ENCODE peak calls at places on chromosomes 1 and 21, in four cellular contexts. L is HepG2, I is A549, Y is WTC11. N is an unnamed sample.

GRCh38 chr21:15992171-15992570 is 262.4 kb downstream of the USP25 start:
- DNase-seq in Y (no peak), I (no peak), L (no peak), N (no peak)

GRCh38 chr1:37464443-37464842 is 9.9 kb upstream of the ZC3H12A start:
- DNase-seq in Y (no peak), I (no peak), L (no peak), N (no peak)

GRCh38 chr1:183079697-183080096 is 56.5 kb downstream of the LAMC1 start:
- DNase-seq in I (no peak), Y (no peak), L (no peak), N (no peak)

GRCh38 chr1:173868266-173869107 is at the start of gene ZBTB37:
- DNase-seq in I (peak), Y (peak), L (peak), N (peak)

GRCh38 chr1:21814981-21815583 is 3.0 kb downstream of the LDLRAD2 start:
- DNase-seq in Y (no peak), L (no peak), I (no peak), N (no peak)

GRCh38 chr1:153312569-153313186 is at the start of gene PGLYRP3:
- DNase-seq in I (no peak), L (no peak), Y (no peak), N (no peak)

GRCh38 chr1:208231929-208232360 is 12.2 kb downstream of the PLXNA2 start:
- DNase-seq in Y (no peak), I (no peak), L (no peak), N (no peak)

GRCh38 chr1:151843398-151843797 is 3.8 kb upstream of the C2CD4D start:
- DNase-seq in L (no peak), I (no peak), Y (no peak), N (no peak)

GRCh38 chr1:211577277-211577825 is 1.6 kb downstream of the SLC30A1 start:
- DNase-seq in L (no peak), Y (no peak), I (no peak), N (no peak)

GRCh38 chr1:89518116-89518780 is 6.4 kb upstream of the LRRC8B start:
- DNase-seq in I (no peak), Y (no peak), L (no peak), N (no peak)

GRCh38 chr1:247358920-247359319 is 27.3 kb upstream of the ZNF496 start:
- DNase-seq in I (no peak), L (no peak), Y (no peak), N (no peak)

GRCh38 chr21:31498985-31499384 is 154.9 kb upstream of the TIAM1 start:
- DNase-seq in Y (no peak), L (no peak), I (no peak), N (no peak)

GRCh38 chr1:58717979-58718378 is 18.1 kb upstream of the MYSM1 start:
- DNase-seq in L (no peak), Y (no peak), I (no peak), N (no peak)

GRCh38 chr1:3511306-3511705 is 56.8 kb downstream of the ARHGEF16 start:
- DNase-seq in L (no peak), I (no peak), Y (no peak), N (no peak)

GRCh38 chr21:25350056-25350455 is 257.2 kb downstream of the MRPL39 start:
- DNase-seq in Y (peak), I (no peak), L (no peak), N (no peak)

GRCh38 chr1:76336951-76337371 is 262.4 kb downstream of the ST6GALNAC3 start:
- DNase-seq in L (no peak), Y (peak), I (no peak), N (no peak)

GRCh38 chr1:112923956-112924349 is 32.0 kb downstream of the SLC16A1 start:
- DNase-seq in L (no peak), Y (no peak), I (no peak), N (no peak)

GRCh38 chr1:48680411-48681035 is 96.2 kb downstream of the BEND5 start:
- DNase-seq in I (no peak), Y (peak), L (no peak), N (no peak)

DNA sequence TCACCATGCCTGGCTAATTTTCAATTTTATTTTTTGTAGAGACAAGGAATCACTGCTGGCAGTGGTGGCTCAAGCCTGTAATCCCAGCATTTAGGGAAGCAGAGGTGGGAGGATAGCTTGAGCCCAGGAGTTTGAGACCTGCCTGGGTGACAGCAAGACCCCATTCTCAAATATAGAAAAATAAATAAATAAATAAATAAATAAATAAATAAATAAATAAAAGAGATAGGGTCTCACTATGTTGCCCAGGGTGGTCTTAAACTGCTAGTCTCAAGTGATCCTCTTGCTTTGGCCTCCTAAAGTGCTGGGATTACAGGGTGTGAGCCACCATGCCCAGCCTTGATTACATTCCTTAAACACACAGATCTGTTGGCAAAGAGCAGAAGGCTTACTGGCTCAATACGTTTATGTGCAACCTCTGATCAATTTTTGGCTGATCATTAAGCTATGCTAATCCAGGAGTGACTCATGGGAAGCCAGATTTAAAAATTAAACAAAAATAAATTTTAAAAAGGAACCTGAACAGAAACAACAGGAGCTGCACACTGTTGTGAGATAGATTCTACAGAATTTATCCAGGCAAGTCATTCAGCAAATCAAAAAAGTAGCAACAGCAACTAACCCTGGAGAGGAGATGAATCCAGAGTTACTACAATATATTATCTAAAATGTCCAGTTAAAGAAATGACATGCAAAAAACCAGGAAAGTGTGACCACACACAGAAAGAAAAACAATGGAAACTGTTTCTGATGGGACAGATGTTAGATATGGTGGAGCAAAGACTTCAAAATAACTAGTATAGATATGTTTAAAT is 79.4 kb downstream of the RPE65 start:
- DNase-seq in I (no peak), Y (no peak), L (no peak), N (no peak)
- TF ChIP-seq NR3C1 in I (no peak), Y (no peak), L (no peak), N (no peak)

GRCh38 chr1:15038232-15039016 is 115.1 kb upstream of the TMEM51 start:
- DNase-seq in L (peak), I (no peak), Y (peak), N (peak)
- TF ChIP-seq NR3C1 in L (no peak), I (no peak), Y (no peak), N (no peak)

GRCh38 chr1:1395166-1395565 is 4.0 kb downstream of the CCNL2 start:
- DNase-seq in L (no peak), I (no peak), Y (no peak), N (no peak)

GRCh38 chr1:1398677-1399186 is 403 bp downstream of the CCNL2 start:
- DNase-seq in L (no peak), Y (no peak), I (no peak), N (peak)

GRCh38 chr1:1399187-1399869 is at the start of gene CCNL2:
- DNase-seq in I (peak), L (peak), Y (peak), N (peak)

GRCh38 chr1:1399870-1400575 is 888 bp upstream of the CCNL2 start:
- DNase-seq in I (no peak), Y (no peak), L (no peak), N (no peak)

GRCh38 chr1:1397839-1398523 is 1.2 kb downstream of the CCNL2 start:
- DNase-seq in I (no peak), L (peak), Y (no peak), N (peak)
- TF ChIP-seq NR3C1 in I (no peak), L (no peak), Y (no peak), N (no peak)

GRCh38 chr1:243488459-243489163 is 232.8 kb downstream of the SDCCAG8 start:
- DNase-seq in I (no peak), L (no peak), Y (no peak), N (no peak)
- TF ChIP-seq NR3C1 in I (no peak), L (no peak), Y (no peak), N (no peak)

GRCh38 chr1:26006710-26007109 is 8.8 kb upstream of the PAFAH2 start:
- DNase-seq in Y (no peak), L (no peak), I (no peak), N (no peak)
- TF ChIP-seq NR3C1 in Y (no peak), L (no peak), I (no peak), N (no peak)

DNA sequence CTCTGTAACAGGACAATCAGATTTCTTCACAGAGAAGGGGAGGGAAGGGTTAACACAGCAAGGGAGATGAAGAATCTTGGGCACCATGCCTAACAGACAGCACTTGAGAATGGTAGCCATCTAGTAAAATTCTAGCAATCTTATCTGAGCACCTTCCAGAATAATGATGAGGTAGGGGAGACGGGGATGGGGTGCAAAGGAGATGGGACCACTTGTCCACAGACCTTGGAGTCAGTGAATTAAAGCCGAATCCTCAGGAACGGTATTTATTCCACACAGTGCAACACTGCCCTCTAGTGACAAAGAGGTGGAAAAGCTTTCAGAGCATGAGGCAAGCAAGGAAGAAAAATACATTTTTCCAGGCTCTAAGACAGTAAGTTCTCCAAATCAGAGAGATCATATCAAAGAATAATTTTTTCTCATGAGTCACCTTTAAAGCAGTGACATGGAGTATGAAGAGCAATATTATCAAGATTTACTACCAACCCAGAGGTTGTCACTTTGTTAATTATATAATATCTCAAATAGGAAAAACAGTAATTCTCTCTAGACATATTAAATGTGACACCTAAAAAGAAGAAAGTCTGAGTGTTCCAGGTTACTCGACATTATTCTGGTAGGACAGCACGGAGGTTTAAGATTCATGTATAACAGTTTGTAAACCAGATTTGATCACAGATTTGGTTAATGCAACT is 43.3 kb upstream of the LPAR3 start:
- DNase-seq in I (peak), Y (no peak), L (peak), N (peak)
- TF ChIP-seq NR3C1 in I (no peak), Y (no peak), L (no peak), N (no peak)

N was measured in K562.